ENCODE peak calls at places on chromosomes 4 and X, in seven cellular contexts. A, P, I, N, K, Z and S are unnamed samples.

GRCh38 chr4:22739933-22740332 is 47.2 kb downstream of the GBA3 start:
- DNase-seq in A (no peak), P (no peak), I (no peak), N (no peak), K (no peak), Z (no peak), S (no peak)

GRCh38 chrX:123860983-123861382 is 1.1 kb downstream of the XIAP start:
- DNase-seq in A (no peak), P (no peak), I (no peak), N (no peak), K (no peak), Z (peak; percentile 7), S (no peak)

GRCh38 chr4:41072021-41072777 is 142.1 kb downstream of the APBB2 start:
- DNase-seq in A (no peak), P (no peak), I (no peak), N (no peak), K (peak; percentile 57), Z (no peak), S (no peak)

GRCh38 chr4:150799207-150799606 is 215.9 kb downstream of the LRBA start:
- DNase-seq in A (no peak), P (no peak), I (no peak), N (peak; percentile 16), K (no peak), Z (no peak), S (no peak)

GRCh38 chrX:71081348-71082148 is 13.4 kb upstream of the SNX12 start:
- DNase-seq in A (no peak), P (no peak), I (no peak), N (peak; percentile 81), K (no peak), Z (peak; percentile 37), S (peak; percentile 25)

GRCh38 chr4:20618729-20619128 is 81.5 kb upstream of the PACRGL start:
- DNase-seq in A (no peak), P (no peak), I (no peak), N (no peak), K (peak; percentile 49), Z (no peak), S (no peak)

GRCh38 chrX:70331161-70331560 is 41.3 kb downstream of the KIF4A start:
- DNase-seq in A (no peak), P (no peak), I (no peak), N (no peak), K (no peak), Z (no peak), S (no peak)

GRCh38 chr4:152109585-152110509 is 349.0 kb upstream of the GATB start:
- DNase-seq in A (peak; percentile 36), P (no peak), I (no peak), N (no peak), K (no peak), Z (no peak), S (no peak)

GRCh38 chr4:93710847-93711430 is 117.6 kb upstream of the ATOH1 start:
- DNase-seq in A (no peak), P (no peak), I (peak; percentile 64), N (no peak), K (peak; percentile 44), Z (no peak), S (peak; percentile 75)

GRCh38 chr4:127642169-127642568 is 9.4 kb downstream of the INTU start:
- DNase-seq in A (no peak), P (no peak), I (no peak), N (no peak), K (no peak), Z (no peak), S (no peak)

GRCh38 chrX:65522739-65523372 is 11.7 kb downstream of the LAS1L start:
- DNase-seq in A (no peak), P (no peak), I (no peak), N (no peak), K (no peak), Z (peak; percentile 34), S (no peak)
- H3K36me3 ChIP-seq in A (peaks cover 74% of the 10 kb centered on the region), P (no peaks in the 10 kb centered on the region), I (peaks cover 52% of the 10 kb centered on the region), N (peaks cover 11% of the 10 kb centered on the region), K (peaks cover 39% of the 10 kb centered on the region), Z (peaks cover 4% of the 10 kb centered on the region), S (peaks cover 4% of the 10 kb centered on the region)

GRCh38 chr4:1797861-1798529 is 4.9 kb downstream of the FGFR3 start:
- DNase-seq in A (no peak), P (no peak), I (no peak), N (peak; percentile 60), K (no peak), Z (no peak), S (peak; percentile 50)
- H3K27ac ChIP-seq in A (no peak overlapping the region), P (no peak overlapping the region), I (no peak overlapping the region), N (peak overlapping the region; percentile 92), K (no peak overlapping the region), Z (no peak overlapping the region), S (no peak overlapping the region)

DNA sequence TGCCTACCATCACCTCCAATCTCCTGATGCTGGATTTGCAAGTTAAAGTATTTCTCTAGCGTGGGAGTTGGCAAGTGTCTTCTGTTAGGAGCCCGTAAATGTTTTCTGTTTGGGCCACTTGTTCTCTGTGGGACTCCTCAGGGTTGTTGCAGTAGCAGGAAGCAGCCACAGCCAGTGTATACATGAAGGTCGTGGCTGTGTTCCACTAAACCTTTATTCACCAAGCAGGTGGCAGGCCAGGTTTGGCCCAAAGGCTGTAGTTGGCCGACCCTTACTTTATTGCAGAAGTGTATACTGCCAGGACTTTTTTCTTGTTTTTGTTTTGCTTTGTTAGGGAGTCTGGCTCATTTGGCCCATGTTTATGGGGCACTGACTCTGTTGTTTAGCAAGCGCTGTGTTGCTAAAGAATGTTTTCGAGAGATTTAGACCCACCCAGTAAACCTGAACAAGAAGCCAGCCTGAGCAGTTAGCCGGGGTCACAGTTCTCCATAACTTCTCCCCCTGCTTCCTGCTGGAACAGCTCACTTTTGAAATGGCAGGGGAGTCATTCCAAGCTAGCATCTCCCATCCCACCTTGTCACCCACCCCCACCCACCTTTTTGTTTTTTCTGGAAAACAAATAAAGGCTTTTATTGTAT is 58.8 kb downstream of the SHROOM2 start:
- DNase-seq in A (no peak), P (no peak), I (no peak), N (no peak), K (no peak), Z (no peak), S (no peak)
- H3K36me3 ChIP-seq in A (no peaks in the 10 kb centered on the region), P (no peaks in the 10 kb centered on the region), I (no peaks in the 10 kb centered on the region), N (no peaks in the 10 kb centered on the region), K (no peaks in the 10 kb centered on the region), Z (no peaks in the 10 kb centered on the region), S (no peaks in the 10 kb centered on the region)

GRCh38 chr4:112083587-112084347 is 61.5 kb upstream of the FAM241A start:
- DNase-seq in A (no peak), P (no peak), I (no peak), N (peak; percentile 18), K (no peak), Z (peak; percentile 14), S (no peak)

GRCh38 chr4:112085156-112086035 is 59.9 kb upstream of the FAM241A start:
- DNase-seq in A (no peak), P (no peak), I (no peak), N (no peak), K (peak; percentile 29), Z (no peak), S (no peak)

GRCh38 chr4:112082954-112083586 is 62.2 kb upstream of the FAM241A start:
- DNase-seq in A (no peak), P (peak; percentile 52), I (no peak), N (peak; percentile 86), K (no peak), Z (peak; percentile 94), S (peak; percentile 99)

DNA sequence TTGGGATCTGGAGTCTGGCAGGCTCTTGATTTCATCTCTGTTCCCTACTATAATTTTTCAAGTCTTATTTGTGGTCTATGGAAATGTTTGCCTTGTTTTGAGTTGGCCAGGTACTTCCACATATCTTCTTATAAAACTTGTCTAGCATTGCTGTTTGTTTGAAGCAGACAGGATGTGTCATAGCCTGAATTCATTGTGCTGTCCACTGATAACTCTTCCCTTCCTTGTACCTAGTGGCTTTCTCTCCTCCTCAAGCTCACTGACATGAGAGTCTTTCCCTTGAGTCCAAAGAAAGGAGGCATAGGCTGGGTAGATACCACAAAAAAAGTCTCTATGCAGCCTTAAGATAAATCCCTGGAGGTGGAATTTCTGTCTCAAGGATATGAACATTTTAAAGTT is 59.2 kb upstream of the FAM241A start:
- DNase-seq in A (no peak), P (no peak), I (no peak), N (no peak), K (no peak), Z (no peak), S (no peak)
- H3K27ac ChIP-seq in A (no peak overlapping the region), P (no peak overlapping the region), I (no peak overlapping the region), N (no peak overlapping the region), K (no peak overlapping the region), Z (no peak overlapping the region), S (no peak overlapping the region)

DNA sequence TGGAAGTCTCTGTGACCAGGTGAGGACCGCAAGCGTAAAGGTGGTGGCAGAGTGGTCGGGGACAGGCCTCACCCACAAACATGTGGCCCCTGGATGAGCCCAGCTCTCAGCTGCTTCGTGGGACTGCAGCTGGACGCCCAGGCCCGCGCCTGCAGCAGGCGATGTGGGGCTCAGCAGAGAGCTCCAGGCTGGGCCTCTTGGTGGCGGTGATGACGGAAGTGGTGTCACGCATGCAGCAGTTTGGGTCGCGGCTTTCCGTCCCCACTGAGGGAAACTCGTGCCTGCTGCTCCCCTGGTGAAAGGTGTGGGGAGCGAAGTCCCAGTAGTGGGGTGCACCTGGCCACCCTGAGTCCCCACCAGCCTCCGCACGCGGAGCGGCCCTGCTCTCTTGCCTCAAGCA is 26.8 kb downstream of the PCGF3 start:
- DNase-seq in A (no peak), P (no peak), I (no peak), N (no peak), K (no peak), Z (no peak), S (no peak)
- H3K36me3 ChIP-seq in A (peaks cover 65% of the 10 kb centered on the region), P (peaks cover 27% of the 10 kb centered on the region), I (peaks cover 50% of the 10 kb centered on the region), N (peaks cover 49% of the 10 kb centered on the region), K (peaks cover 53% of the 10 kb centered on the region), Z (peaks cover 9% of the 10 kb centered on the region), S (peaks cover 17% of the 10 kb centered on the region)

DNA sequence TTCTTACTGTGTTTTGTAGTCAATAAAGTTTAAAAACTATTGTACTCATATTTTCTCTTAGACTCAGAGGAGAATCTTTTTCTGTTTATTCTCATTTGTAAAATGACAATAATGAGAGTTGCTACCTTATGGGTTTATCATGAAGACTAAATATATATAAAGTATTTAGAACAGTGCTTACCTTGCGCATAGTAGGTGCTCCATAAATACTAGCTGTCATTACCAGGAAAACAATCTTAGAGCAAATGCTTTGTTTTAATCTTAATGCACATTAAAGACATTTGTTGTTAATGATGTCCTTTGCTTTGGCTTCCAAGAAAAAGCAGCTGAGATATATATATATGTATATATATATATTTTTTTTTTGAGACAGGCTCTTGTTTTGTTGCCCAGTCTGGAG is 44.9 kb downstream of the FIP1L1 start:
- DNase-seq in A (no peak), P (no peak), I (no peak), N (no peak), K (no peak), Z (no peak), S (no peak)
- H3K27ac ChIP-seq in A (no peak overlapping the region), P (no peak overlapping the region), I (no peak overlapping the region), N (no peak overlapping the region), K (no peak overlapping the region), Z (no peak overlapping the region), S (no peak overlapping the region)

GRCh38 chr4:113556382-113557134 is 205.0 kb downstream of the CAMK2D start:
- DNase-seq in A (no peak), P (peak; percentile 22), I (no peak), N (no peak), K (no peak), Z (peak; percentile 15), S (no peak)
- H3K36me3 ChIP-seq in A (peaks cover 3% of the 10 kb centered on the region), P (no peaks in the 10 kb centered on the region), I (no peaks in the 10 kb centered on the region), N (peaks cover 3% of the 10 kb centered on the region), K (peaks cover 20% of the 10 kb centered on the region), Z (no peaks in the 10 kb centered on the region), S (no peaks in the 10 kb centered on the region)